ENCODE peak calls at places on chromosomes 1 and 21, in nine cellular contexts. One of them, this sample, is unnamed.

GRCh38 chr1:185483647-185484450 is 166.8 kb upstream of the IVNS1ABP start:
- DNase-seq in SK-N-SH: no peak
- DNase-seq in A549: peak
- DNase-seq in K562: peak
- DNase-seq in WTC11: no peak
- DNase-seq in GM12878: no peak
- DNase-seq in endothelial cell of umbilical vein: peak
- DNase-seq in NB4: peak
- DNase-seq in HepG2: no peak
- DNase-seq in this sample: no peak

GRCh38 chr1:87956072-87956471 is 627.4 kb downstream of the LMO4 start:
- DNase-seq in SK-N-SH: peak
- DNase-seq in A549: peak
- DNase-seq in K562: no peak
- DNase-seq in WTC11: no peak
- DNase-seq in GM12878: no peak
- DNase-seq in endothelial cell of umbilical vein: peak
- DNase-seq in NB4: no peak
- DNase-seq in HepG2: no peak
- DNase-seq in this sample: peak

GRCh38 chr1:84541679-84542078 is 32.6 kb downstream of the CTBS start:
- DNase-seq in SK-N-SH: peak
- DNase-seq in A549: no peak
- DNase-seq in K562: no peak
- DNase-seq in WTC11: no peak
- DNase-seq in GM12878: no peak
- DNase-seq in endothelial cell of umbilical vein: no peak
- DNase-seq in NB4: peak
- DNase-seq in HepG2: no peak
- DNase-seq in this sample: peak

GRCh38 chr1:55848906-55849305 is 633.7 kb upstream of the USP24 start:
- DNase-seq in SK-N-SH: no peak
- DNase-seq in A549: no peak
- DNase-seq in K562: no peak
- DNase-seq in WTC11: peak
- DNase-seq in GM12878: no peak
- DNase-seq in endothelial cell of umbilical vein: no peak
- DNase-seq in NB4: no peak
- DNase-seq in HepG2: no peak
- DNase-seq in this sample: no peak

GRCh38 chr1:191674780-191675179 is 483.5 kb upstream of the RGS18 start:
- DNase-seq in SK-N-SH: no peak
- DNase-seq in A549: no peak
- DNase-seq in K562: no peak
- DNase-seq in WTC11: no peak
- DNase-seq in GM12878: no peak
- DNase-seq in endothelial cell of umbilical vein: no peak
- DNase-seq in NB4: no peak
- DNase-seq in HepG2: no peak
- DNase-seq in this sample: no peak

GRCh38 chr1:61950418-61950817 is 208.1 kb downstream of the PATJ start:
- DNase-seq in SK-N-SH: no peak
- DNase-seq in A549: no peak
- DNase-seq in K562: no peak
- DNase-seq in WTC11: no peak
- DNase-seq in GM12878: no peak
- DNase-seq in endothelial cell of umbilical vein: peak
- DNase-seq in NB4: peak
- DNase-seq in HepG2: peak
- DNase-seq in this sample: no peak

GRCh38 chr1:84489766-84490165 is 10.7 kb downstream of the RPF1 start:
- DNase-seq in SK-N-SH: no peak
- DNase-seq in A549: no peak
- DNase-seq in K562: no peak
- DNase-seq in WTC11: no peak
- DNase-seq in GM12878: no peak
- DNase-seq in endothelial cell of umbilical vein: no peak
- DNase-seq in NB4: no peak
- DNase-seq in HepG2: no peak
- DNase-seq in this sample: no peak

GRCh38 chr21:24545807-24546361 is 1061.4 kb downstream of the MRPL39 start:
- DNase-seq in SK-N-SH: no peak
- DNase-seq in A549: no peak
- DNase-seq in K562: no peak
- DNase-seq in WTC11: no peak
- DNase-seq in GM12878: no peak
- DNase-seq in endothelial cell of umbilical vein: no peak
- DNase-seq in NB4: no peak
- DNase-seq in HepG2: no peak
- DNase-seq in this sample: no peak

GRCh38 chr21:36902331-36902730 is 64.1 kb downstream of the HLCS start:
- DNase-seq in SK-N-SH: no peak
- DNase-seq in A549: no peak
- DNase-seq in K562: no peak
- DNase-seq in WTC11: no peak
- DNase-seq in GM12878: no peak
- DNase-seq in endothelial cell of umbilical vein: no peak
- DNase-seq in NB4: no peak
- DNase-seq in HepG2: no peak
- DNase-seq in this sample: no peak

GRCh38 chr1:180544050-180544449 is 14.7 kb upstream of the OVAAL start:
- DNase-seq in SK-N-SH: no peak
- DNase-seq in A549: no peak
- DNase-seq in K562: no peak
- DNase-seq in WTC11: no peak
- DNase-seq in GM12878: no peak
- DNase-seq in endothelial cell of umbilical vein: no peak
- DNase-seq in NB4: no peak
- DNase-seq in HepG2: no peak
- DNase-seq in this sample: no peak

GRCh38 chr1:161285519-161285918 is 24.2 kb downstream of the MPZ start:
- DNase-seq in SK-N-SH: no peak
- DNase-seq in A549: no peak
- DNase-seq in K562: no peak
- DNase-seq in WTC11: no peak
- DNase-seq in GM12878: no peak
- DNase-seq in endothelial cell of umbilical vein: no peak
- DNase-seq in NB4: no peak
- DNase-seq in HepG2: no peak
- DNase-seq in this sample: no peak

GRCh38 chr1:64654519-64655341 is 90.1 kb upstream of the RAVER2 start:
- DNase-seq in SK-N-SH: no peak
- DNase-seq in A549: no peak
- DNase-seq in K562: no peak
- DNase-seq in WTC11: no peak
- DNase-seq in GM12878: no peak
- DNase-seq in endothelial cell of umbilical vein: peak
- DNase-seq in NB4: no peak
- DNase-seq in HepG2: no peak
- DNase-seq in this sample: no peak

GRCh38 chr1:207062058-207062457 is 9.0 kb downstream of the PFKFB2 start:
- DNase-seq in SK-N-SH: no peak
- DNase-seq in A549: no peak
- DNase-seq in K562: no peak
- DNase-seq in WTC11: no peak
- DNase-seq in GM12878: no peak
- DNase-seq in endothelial cell of umbilical vein: no peak
- DNase-seq in NB4: no peak
- DNase-seq in HepG2: no peak
- DNase-seq in this sample: no peak

GRCh38 chr1:184210048-184210447 is 158.5 kb downstream of the TSEN15 start:
- DNase-seq in SK-N-SH: no peak
- DNase-seq in A549: no peak
- DNase-seq in K562: no peak
- DNase-seq in WTC11: no peak
- DNase-seq in GM12878: no peak
- DNase-seq in endothelial cell of umbilical vein: no peak
- DNase-seq in NB4: no peak
- DNase-seq in HepG2: no peak
- DNase-seq in this sample: no peak

GRCh38 chr1:28266920-28267322 is 7.6 kb downstream of the SESN2 start:
- DNase-seq in SK-N-SH: no peak
- DNase-seq in A549: no peak
- DNase-seq in K562: peak
- DNase-seq in WTC11: no peak
- DNase-seq in GM12878: no peak
- DNase-seq in endothelial cell of umbilical vein: no peak
- DNase-seq in NB4: no peak
- DNase-seq in HepG2: no peak
- DNase-seq in this sample: no peak

GRCh38 chr21:46226920-46227599 is 1.5 kb downstream of the LSS start:
- DNase-seq in SK-N-SH: no peak
- DNase-seq in A549: no peak
- DNase-seq in K562: no peak
- DNase-seq in WTC11: no peak
- DNase-seq in GM12878: peak
- DNase-seq in endothelial cell of umbilical vein: no peak
- DNase-seq in NB4: peak
- DNase-seq in HepG2: no peak
- DNase-seq in this sample: no peak

GRCh38 chr1:2482588-2482987 is 6.5 kb downstream of the PLCH2 start:
- DNase-seq in SK-N-SH: no peak
- DNase-seq in A549: no peak
- DNase-seq in K562: no peak
- DNase-seq in WTC11: no peak
- DNase-seq in GM12878: no peak
- DNase-seq in endothelial cell of umbilical vein: no peak
- DNase-seq in NB4: no peak
- DNase-seq in HepG2: no peak
- DNase-seq in this sample: no peak

GRCh38 chr21:46129846-46130651 is 25.3 kb downstream of the FTCD start:
- DNase-seq in SK-N-SH: no peak
- DNase-seq in A549: no peak
- DNase-seq in K562: no peak
- DNase-seq in WTC11: no peak
- DNase-seq in GM12878: no peak
- DNase-seq in endothelial cell of umbilical vein: no peak
- DNase-seq in NB4: no peak
- DNase-seq in HepG2: no peak
- DNase-seq in this sample: no peak

GRCh38 chr1:14800500-14801069 is 202.1 kb downstream of the KAZN start:
- DNase-seq in SK-N-SH: no peak
- DNase-seq in A549: no peak
- DNase-seq in K562: no peak
- DNase-seq in WTC11: no peak
- DNase-seq in GM12878: no peak
- DNase-seq in endothelial cell of umbilical vein: no peak
- DNase-seq in NB4: peak
- DNase-seq in HepG2: no peak
- DNase-seq in this sample: no peak

GRCh38 chr1:93578911-93579825 is 102.5 kb downstream of the BCAR3 start:
- DNase-seq in SK-N-SH: peak
- DNase-seq in A549: no peak
- DNase-seq in K562: no peak
- DNase-seq in WTC11: no peak
- DNase-seq in GM12878: no peak
- DNase-seq in endothelial cell of umbilical vein: no peak
- DNase-seq in NB4: no peak
- DNase-seq in HepG2: no peak
- DNase-seq in this sample: no peak

GRCh38 chr1:93584238-93585003 is 97.2 kb downstream of the BCAR3 start:
- DNase-seq in SK-N-SH: no peak
- DNase-seq in A549: no peak
- DNase-seq in K562: no peak
- DNase-seq in WTC11: no peak
- DNase-seq in GM12878: no peak
- DNase-seq in endothelial cell of umbilical vein: no peak
- DNase-seq in NB4: no peak
- DNase-seq in HepG2: no peak
- DNase-seq in this sample: no peak

GRCh38 chr1:93585059-93585966 is 96.3 kb downstream of the BCAR3 start:
- DNase-seq in SK-N-SH: no peak
- DNase-seq in A549: no peak
- DNase-seq in K562: no peak
- DNase-seq in WTC11: no peak
- DNase-seq in GM12878: no peak
- DNase-seq in endothelial cell of umbilical vein: no peak
- DNase-seq in NB4: no peak
- DNase-seq in HepG2: peak
- DNase-seq in this sample: no peak

GRCh38 chr1:93579891-93580290 is 101.7 kb downstream of the BCAR3 start:
- DNase-seq in SK-N-SH: no peak
- DNase-seq in A549: no peak
- DNase-seq in K562: no peak
- DNase-seq in WTC11: no peak
- DNase-seq in GM12878: no peak
- DNase-seq in endothelial cell of umbilical vein: peak
- DNase-seq in NB4: peak
- DNase-seq in HepG2: peak
- DNase-seq in this sample: no peak

GRCh38 chr1:93581917-93582850 is 99.5 kb downstream of the BCAR3 start:
- DNase-seq in SK-N-SH: no peak
- DNase-seq in A549: no peak
- DNase-seq in K562: no peak
- DNase-seq in WTC11: no peak
- DNase-seq in GM12878: no peak
- DNase-seq in endothelial cell of umbilical vein: no peak
- DNase-seq in NB4: no peak
- DNase-seq in HepG2: no peak
- DNase-seq in this sample: no peak
- TF ChIP-seq MAX in SK-N-SH: no peak
- TF ChIP-seq MAX in A549: no peak
- TF ChIP-seq MAX in K562: no peak
- TF ChIP-seq MAX in WTC11: no peak
- TF ChIP-seq MAX in GM12878: no peak
- TF ChIP-seq MAX in endothelial cell of umbilical vein: no peak
- TF ChIP-seq MAX in NB4: no peak
- TF ChIP-seq MAX in HepG2: no peak
- TF ChIP-seq MAX in this sample: no peak

GRCh38 chr1:151568626-151569088 is 28.5 kb downstream of the TUFT1 start:
- DNase-seq in SK-N-SH: no peak
- DNase-seq in A549: no peak
- DNase-seq in K562: peak
- DNase-seq in WTC11: no peak
- DNase-seq in GM12878: no peak
- DNase-seq in endothelial cell of umbilical vein: no peak
- DNase-seq in NB4: no peak
- DNase-seq in HepG2: no peak
- DNase-seq in this sample: no peak
- TF ChIP-seq MAX in SK-N-SH: no peak
- TF ChIP-seq MAX in A549: no peak
- TF ChIP-seq MAX in K562: no peak
- TF ChIP-seq MAX in WTC11: no peak
- TF ChIP-seq MAX in GM12878: no peak
- TF ChIP-seq MAX in endothelial cell of umbilical vein: no peak
- TF ChIP-seq MAX in NB4: no peak
- TF ChIP-seq MAX in HepG2: no peak
- TF ChIP-seq MAX in this sample: no peak

GRCh38 chr1:110155878-110156522 is 5.7 kb downstream of the SLC6A17 start:
- DNase-seq in SK-N-SH: no peak
- DNase-seq in A549: no peak
- DNase-seq in K562: peak
- DNase-seq in WTC11: peak
- DNase-seq in GM12878: no peak
- DNase-seq in endothelial cell of umbilical vein: peak
- DNase-seq in NB4: peak
- DNase-seq in HepG2: peak
- DNase-seq in this sample: no peak
- TF ChIP-seq MAX in SK-N-SH: no peak
- TF ChIP-seq MAX in A549: no peak
- TF ChIP-seq MAX in K562: peak
- TF ChIP-seq MAX in WTC11: peak
- TF ChIP-seq MAX in GM12878: no peak
- TF ChIP-seq MAX in endothelial cell of umbilical vein: no peak
- TF ChIP-seq MAX in NB4: no peak
- TF ChIP-seq MAX in HepG2: no peak
- TF ChIP-seq MAX in this sample: no peak

GRCh38 chr1:9676815-9677393 is 25.4 kb downstream of the PIK3CD start:
- DNase-seq in SK-N-SH: no peak
- DNase-seq in A549: no peak
- DNase-seq in K562: no peak
- DNase-seq in WTC11: no peak
- DNase-seq in GM12878: no peak
- DNase-seq in endothelial cell of umbilical vein: no peak
- DNase-seq in NB4: no peak
- DNase-seq in HepG2: no peak
- DNase-seq in this sample: no peak
- TF ChIP-seq MAX in SK-N-SH: no peak
- TF ChIP-seq MAX in A549: no peak
- TF ChIP-seq MAX in K562: no peak
- TF ChIP-seq MAX in WTC11: no peak
- TF ChIP-seq MAX in GM12878: no peak
- TF ChIP-seq MAX in endothelial cell of umbilical vein: no peak
- TF ChIP-seq MAX in NB4: no peak
- TF ChIP-seq MAX in HepG2: no peak
- TF ChIP-seq MAX in this sample: no peak

This sample was measured in HCT116.